ENCODE peak calls at places on chromosomes 5 and 9, in seven cellular contexts. One of them, this sample, is unnamed.

GRCh38 chr9:125805057-125805456 is 57.9 kb downstream of the PBX3 start:
- DNase-seq in NCI-H2107: no peak
- DNase-seq in NCI-H1436: no peak
- DNase-seq in natural killer cell treated with Interleukin-12 subunit alpha and Interleukin-12 subunit beta and Interleukin-15 and Interleukin-18, amount 100 ng/mL, for 72 hours: no peak
- DNase-seq in kidney epithelial cell: no peak
- DNase-seq in testis: no peak
- DNase-seq in SK-N-SH: no peak
- DNase-seq in this sample: no peak

GRCh38 chr5:10319202-10319851 is 11.6 kb upstream of the CMBL start:
- DNase-seq in NCI-H2107: no peak
- DNase-seq in NCI-H1436: no peak
- DNase-seq in natural killer cell treated with Interleukin-12 subunit alpha and Interleukin-12 subunit beta and Interleukin-15 and Interleukin-18, amount 100 ng/mL, for 72 hours: no peak
- DNase-seq in kidney epithelial cell: no peak
- DNase-seq in testis: no peak
- DNase-seq in SK-N-SH: no peak
- DNase-seq in this sample: no peak

GRCh38 chr9:119221281-119221680 is 148.0 kb downstream of the BRINP1 start:
- DNase-seq in NCI-H2107: no peak
- DNase-seq in NCI-H1436: no peak
- DNase-seq in natural killer cell treated with Interleukin-12 subunit alpha and Interleukin-12 subunit beta and Interleukin-15 and Interleukin-18, amount 100 ng/mL, for 72 hours: no peak
- DNase-seq in kidney epithelial cell: peak; percentile 47
- DNase-seq in testis: no peak
- DNase-seq in SK-N-SH: no peak
- DNase-seq in this sample: no peak

GRCh38 chr9:129021091-129021490 is 7.0 kb downstream of the SH3GLB2 start:
- DNase-seq in NCI-H2107: no peak
- DNase-seq in NCI-H1436: no peak
- DNase-seq in natural killer cell treated with Interleukin-12 subunit alpha and Interleukin-12 subunit beta and Interleukin-15 and Interleukin-18, amount 100 ng/mL, for 72 hours: no peak
- DNase-seq in kidney epithelial cell: no peak
- DNase-seq in testis: no peak
- DNase-seq in SK-N-SH: no peak
- DNase-seq in this sample: no peak

GRCh38 chr5:443239-444151 is 519 bp downstream of the EXOC3 start:
- DNase-seq in NCI-H2107: no peak
- DNase-seq in NCI-H1436: no peak
- DNase-seq in natural killer cell treated with Interleukin-12 subunit alpha and Interleukin-12 subunit beta and Interleukin-15 and Interleukin-18, amount 100 ng/mL, for 72 hours: no peak
- DNase-seq in kidney epithelial cell: no peak
- DNase-seq in testis: no peak
- DNase-seq in SK-N-SH: no peak
- DNase-seq in this sample: peak; percentile 47

GRCh38 chr5:16735092-16735970 is 118.5 kb upstream of the RETREG1 start:
- DNase-seq in NCI-H2107: no peak
- DNase-seq in NCI-H1436: no peak
- DNase-seq in natural killer cell treated with Interleukin-12 subunit alpha and Interleukin-12 subunit beta and Interleukin-15 and Interleukin-18, amount 100 ng/mL, for 72 hours: no peak
- DNase-seq in kidney epithelial cell: no peak
- DNase-seq in testis: no peak
- DNase-seq in SK-N-SH: no peak
- DNase-seq in this sample: no peak

GRCh38 chr9:136095028-136095494 is at the start of gene NACC2:
- DNase-seq in NCI-H2107: no peak
- DNase-seq in NCI-H1436: no peak
- DNase-seq in natural killer cell treated with Interleukin-12 subunit alpha and Interleukin-12 subunit beta and Interleukin-15 and Interleukin-18, amount 100 ng/mL, for 72 hours: peak; percentile 78
- DNase-seq in kidney epithelial cell: no peak
- DNase-seq in testis: peak; percentile 72
- DNase-seq in SK-N-SH: peak; percentile 85
- DNase-seq in this sample: no peak

GRCh38 chr9:86925686-86926085 is 21.6 kb downstream of the GAS1 start:
- DNase-seq in NCI-H2107: no peak
- DNase-seq in NCI-H1436: no peak
- DNase-seq in natural killer cell treated with Interleukin-12 subunit alpha and Interleukin-12 subunit beta and Interleukin-15 and Interleukin-18, amount 100 ng/mL, for 72 hours: no peak
- DNase-seq in kidney epithelial cell: no peak
- DNase-seq in testis: no peak
- DNase-seq in SK-N-SH: no peak
- DNase-seq in this sample: no peak

GRCh38 chr5:90161399-90161798 is 248.2 kb downstream of the CETN3 start:
- DNase-seq in NCI-H2107: no peak
- DNase-seq in NCI-H1436: no peak
- DNase-seq in natural killer cell treated with Interleukin-12 subunit alpha and Interleukin-12 subunit beta and Interleukin-15 and Interleukin-18, amount 100 ng/mL, for 72 hours: no peak
- DNase-seq in kidney epithelial cell: no peak
- DNase-seq in testis: peak; percentile 70
- DNase-seq in SK-N-SH: peak; percentile 20
- DNase-seq in this sample: peak; percentile 2

GRCh38 chr9:113508111-113508749 is 44.7 kb downstream of the RGS3 start:
- DNase-seq in NCI-H2107: no peak
- DNase-seq in NCI-H1436: no peak
- DNase-seq in natural killer cell treated with Interleukin-12 subunit alpha and Interleukin-12 subunit beta and Interleukin-15 and Interleukin-18, amount 100 ng/mL, for 72 hours: no peak
- DNase-seq in kidney epithelial cell: no peak
- DNase-seq in testis: no peak
- DNase-seq in SK-N-SH: no peak
- DNase-seq in this sample: no peak

GRCh38 chr9:127794001-127794791 is 8.4 kb downstream of the CDK9 start:
- DNase-seq in NCI-H2107: no peak
- DNase-seq in NCI-H1436: no peak
- DNase-seq in natural killer cell treated with Interleukin-12 subunit alpha and Interleukin-12 subunit beta and Interleukin-15 and Interleukin-18, amount 100 ng/mL, for 72 hours: no peak
- DNase-seq in kidney epithelial cell: no peak
- DNase-seq in testis: no peak
- DNase-seq in SK-N-SH: no peak
- DNase-seq in this sample: no peak

GRCh38 chr9:71895122-71895521 is 15.9 kb downstream of the ABHD17B start:
- DNase-seq in NCI-H2107: no peak
- DNase-seq in NCI-H1436: no peak
- DNase-seq in natural killer cell treated with Interleukin-12 subunit alpha and Interleukin-12 subunit beta and Interleukin-15 and Interleukin-18, amount 100 ng/mL, for 72 hours: no peak
- DNase-seq in kidney epithelial cell: no peak
- DNase-seq in testis: no peak
- DNase-seq in SK-N-SH: no peak
- DNase-seq in this sample: no peak

GRCh38 chr9:31790720-31791119 is 593.7 kb upstream of the ACO1 start:
- DNase-seq in NCI-H2107: no peak
- DNase-seq in NCI-H1436: no peak
- DNase-seq in natural killer cell treated with Interleukin-12 subunit alpha and Interleukin-12 subunit beta and Interleukin-15 and Interleukin-18, amount 100 ng/mL, for 72 hours: no peak
- DNase-seq in kidney epithelial cell: no peak
- DNase-seq in testis: no peak
- DNase-seq in SK-N-SH: no peak
- DNase-seq in this sample: no peak

GRCh38 chr9:95009459-95009858 is 283.0 kb downstream of the AOPEP start:
- DNase-seq in NCI-H2107: no peak
- DNase-seq in NCI-H1436: no peak
- DNase-seq in natural killer cell treated with Interleukin-12 subunit alpha and Interleukin-12 subunit beta and Interleukin-15 and Interleukin-18, amount 100 ng/mL, for 72 hours: no peak
- DNase-seq in kidney epithelial cell: no peak
- DNase-seq in testis: no peak
- DNase-seq in SK-N-SH: no peak
- DNase-seq in this sample: peak; percentile 34

GRCh38 chr9:21964925-21965385 is 29.2 kb downstream of the CDKN2A start:
- DNase-seq in NCI-H2107: no peak
- DNase-seq in NCI-H1436: no peak
- DNase-seq in natural killer cell treated with Interleukin-12 subunit alpha and Interleukin-12 subunit beta and Interleukin-15 and Interleukin-18, amount 100 ng/mL, for 72 hours: no peak
- DNase-seq in kidney epithelial cell: no peak
- DNase-seq in testis: no peak
- DNase-seq in SK-N-SH: no peak
- DNase-seq in this sample: no peak

GRCh38 chr5:139488269-139488668 is 5.7 kb upstream of the STING1 start:
- DNase-seq in NCI-H2107: no peak
- DNase-seq in NCI-H1436: no peak
- DNase-seq in natural killer cell treated with Interleukin-12 subunit alpha and Interleukin-12 subunit beta and Interleukin-15 and Interleukin-18, amount 100 ng/mL, for 72 hours: no peak
- DNase-seq in kidney epithelial cell: no peak
- DNase-seq in testis: peak; percentile 28
- DNase-seq in SK-N-SH: no peak
- DNase-seq in this sample: no peak

GRCh38 chr9:112493738-112494137 is 7.1 kb downstream of the KIAA1958 start:
- DNase-seq in NCI-H2107: no peak
- DNase-seq in NCI-H1436: no peak
- DNase-seq in natural killer cell treated with Interleukin-12 subunit alpha and Interleukin-12 subunit beta and Interleukin-15 and Interleukin-18, amount 100 ng/mL, for 72 hours: no peak
- DNase-seq in kidney epithelial cell: no peak
- DNase-seq in testis: no peak
- DNase-seq in SK-N-SH: no peak
- DNase-seq in this sample: no peak

GRCh38 chr9:4829956-4830355 is 37.2 kb downstream of the RCL1 start:
- DNase-seq in NCI-H2107: no peak
- DNase-seq in NCI-H1436: no peak
- DNase-seq in natural killer cell treated with Interleukin-12 subunit alpha and Interleukin-12 subunit beta and Interleukin-15 and Interleukin-18, amount 100 ng/mL, for 72 hours: no peak
- DNase-seq in kidney epithelial cell: no peak
- DNase-seq in testis: no peak
- DNase-seq in SK-N-SH: no peak
- DNase-seq in this sample: no peak

GRCh38 chr9:127838375-127839078 is 15.9 kb downstream of the ENG start:
- DNase-seq in NCI-H2107: no peak
- DNase-seq in NCI-H1436: no peak
- DNase-seq in natural killer cell treated with Interleukin-12 subunit alpha and Interleukin-12 subunit beta and Interleukin-15 and Interleukin-18, amount 100 ng/mL, for 72 hours: no peak
- DNase-seq in kidney epithelial cell: peak; percentile 75
- DNase-seq in testis: peak; percentile 62
- DNase-seq in SK-N-SH: no peak
- DNase-seq in this sample: no peak

GRCh38 chr5:158995694-158996173 is 104.0 kb downstream of the EBF1 start:
- DNase-seq in NCI-H2107: no peak
- DNase-seq in NCI-H1436: no peak
- DNase-seq in natural killer cell treated with Interleukin-12 subunit alpha and Interleukin-12 subunit beta and Interleukin-15 and Interleukin-18, amount 100 ng/mL, for 72 hours: no peak
- DNase-seq in kidney epithelial cell: no peak
- DNase-seq in testis: no peak
- DNase-seq in SK-N-SH: no peak
- DNase-seq in this sample: no peak

GRCh38 chr5:165459232-165459631 is 1953.8 kb downstream of the MAT2B start:
- DNase-seq in NCI-H2107: no peak
- DNase-seq in NCI-H1436: no peak
- DNase-seq in natural killer cell treated with Interleukin-12 subunit alpha and Interleukin-12 subunit beta and Interleukin-15 and Interleukin-18, amount 100 ng/mL, for 72 hours: no peak
- DNase-seq in kidney epithelial cell: no peak
- DNase-seq in testis: no peak
- DNase-seq in SK-N-SH: no peak
- DNase-seq in this sample: no peak